ENCODE peak calls at places on chromosome 4, in four cellular contexts. P is tibial nerve, M is Peyer's patch, Z is uterus. J is an unnamed sample.

GRCh38 chr4:185933078-185933581 is 121.1 kb upstream of the SORBS2 start:
- DNase-seq in Z (no peak), M (no peak), P (no peak), J (no peak)

GRCh38 chr4:184011810-184012209 is 106.7 kb downstream of the STOX2 start:
- DNase-seq in Z (no peak), M (no peak), P (no peak), J (no peak)

GRCh38 chr4:121898150-121898549 is 27.9 kb upstream of the BBS7 start:
- DNase-seq in Z (no peak), M (no peak), P (no peak), J (peak)

GRCh38 chr4:71768123-71768522 is 15.8 kb downstream of the GC start:
- DNase-seq in P (no peak), Z (no peak), M (no peak), J (peak)

GRCh38 chr4:113452868-113453620 is 308.5 kb downstream of the CAMK2D start:
- DNase-seq in M (no peak), P (no peak), Z (peak), J (no peak)

GRCh38 chr4:83217721-83218522 is 66.7 kb downstream of the COQ2 start:
- DNase-seq in Z (no peak), M (peak), P (no peak), J (no peak)

GRCh38 chr4:173492315-173492714 is 37.7 kb downstream of the HAND2 start:
- DNase-seq in P (no peak), Z (no peak), M (no peak), J (no peak)

GRCh38 chr4:83334425-83335241 is at the start of gene HPSE:
- DNase-seq in Z (peak), P (peak), M (peak), J (peak)

GRCh38 chr4:188145626-188146025 is 6.4 kb downstream of the TRIML1 start:
- DNase-seq in P (no peak), Z (no peak), M (no peak), J (no peak)

GRCh38 chr4:101177146-101177545 is 170.2 kb downstream of the PPP3CA start:
- DNase-seq in P (no peak), Z (no peak), M (no peak), J (no peak)

GRCh38 chr4:101171747-101172146 is 175.6 kb downstream of the PPP3CA start:
- DNase-seq in Z (no peak), P (no peak), M (no peak), J (no peak)

GRCh38 chr4:101178731-101179130 is 168.6 kb downstream of the PPP3CA start:
- DNase-seq in P (no peak), M (no peak), Z (no peak), J (no peak)

GRCh38 chr4:101174679-101175078 is 172.6 kb downstream of the PPP3CA start:
- DNase-seq in Z (no peak), P (no peak), M (no peak), J (no peak)

DNA sequence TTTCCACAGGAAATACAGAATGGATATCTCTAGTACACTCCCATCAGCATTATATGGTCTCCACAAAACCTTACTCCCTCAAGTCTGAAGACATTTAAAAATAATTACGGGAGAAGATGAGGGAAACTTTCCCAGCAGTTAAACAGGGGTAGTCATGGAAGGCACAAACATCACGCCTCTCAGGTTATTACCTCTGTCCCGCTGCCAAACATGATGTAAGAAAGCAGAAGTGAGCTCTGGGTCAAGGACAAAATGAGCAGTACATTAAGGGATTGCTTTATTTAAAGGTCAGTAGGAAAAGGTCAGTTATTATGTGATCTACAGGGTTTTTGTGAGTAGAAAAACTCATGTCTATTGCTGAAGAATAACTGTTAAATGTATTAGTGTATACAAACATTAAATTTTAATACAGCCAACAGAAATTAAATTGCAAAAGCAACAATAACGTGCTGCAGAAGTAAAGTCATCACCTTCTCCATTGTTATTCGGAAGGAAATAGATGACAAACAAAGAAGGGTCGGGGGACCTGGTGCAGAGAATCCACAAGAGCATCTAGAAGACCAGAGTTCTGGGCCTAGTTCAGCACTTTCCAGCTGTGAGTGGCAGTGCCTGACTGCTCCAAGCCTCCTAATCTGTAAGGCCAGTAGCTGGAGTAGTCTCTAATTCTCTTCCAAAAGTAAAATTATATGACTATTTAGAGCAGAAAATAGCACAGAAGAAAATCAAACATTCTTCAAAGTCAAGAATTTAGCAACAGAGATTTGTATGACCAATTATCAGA is 171.2 kb downstream of the PPP3CA start:
- DNase-seq in P (peak), M (no peak), Z (peak), J (no peak)
- TF ChIP-seq CTCF in P (no peak), M (no peak), Z (no peak), J (no peak)

DNA sequence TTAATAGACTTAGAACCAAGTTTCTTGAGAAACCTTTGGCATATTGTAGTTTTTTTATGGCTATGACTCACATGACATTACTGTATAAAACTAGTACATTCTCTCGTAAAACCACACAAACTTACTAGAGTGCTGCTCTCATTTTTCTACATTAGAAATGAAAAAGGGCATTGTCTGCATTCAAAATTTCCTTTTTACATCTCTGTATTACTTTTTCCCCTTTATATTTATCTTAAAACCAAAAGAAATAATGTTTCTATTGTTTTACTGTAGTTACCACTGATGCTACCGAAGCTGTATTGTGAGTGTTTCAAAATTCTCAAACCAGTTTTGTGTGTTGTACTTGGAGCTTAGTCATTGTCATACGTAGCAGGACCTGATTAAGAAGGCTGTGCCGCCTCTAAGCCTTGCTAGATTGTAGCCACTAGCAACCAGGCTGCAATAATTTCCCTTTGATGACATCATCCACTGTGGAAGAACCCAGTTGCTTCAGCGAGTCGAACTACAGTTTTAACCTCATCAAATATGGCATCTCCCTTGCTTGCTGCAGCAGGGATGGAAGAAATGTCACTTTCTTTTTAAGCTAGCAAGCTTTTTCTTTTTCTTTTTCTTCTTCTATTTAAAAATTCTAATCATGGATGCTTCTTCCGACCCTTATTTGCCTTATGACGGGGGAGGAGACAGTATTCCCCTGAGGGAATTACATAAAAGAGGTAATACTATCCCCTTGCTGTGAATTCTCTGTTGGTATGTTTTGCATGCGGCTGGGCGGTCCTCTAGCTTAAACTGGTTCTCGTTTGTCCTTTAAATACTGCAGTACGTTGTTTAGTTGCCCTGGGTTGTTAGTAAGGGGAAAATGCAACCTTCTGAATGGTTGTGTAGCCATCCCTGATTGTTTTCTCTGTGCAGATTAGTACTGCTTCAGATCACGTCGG is 39.6 kb downstream of the CLCN3 start:
- DNase-seq in P (peak), M (peak), Z (peak), J (no peak)
- TF ChIP-seq POLR2A in P (peak), M (peak), Z (peak), J (no peak)

GRCh38 chr4:70601422-70602039 is 9.5 kb downstream of the AMBN start:
- DNase-seq in Z (peak), M (peak), P (no peak), J (peak)
- TF ChIP-seq CTCF in Z (peak), M (peak), P (peak), J (peak)

DNA sequence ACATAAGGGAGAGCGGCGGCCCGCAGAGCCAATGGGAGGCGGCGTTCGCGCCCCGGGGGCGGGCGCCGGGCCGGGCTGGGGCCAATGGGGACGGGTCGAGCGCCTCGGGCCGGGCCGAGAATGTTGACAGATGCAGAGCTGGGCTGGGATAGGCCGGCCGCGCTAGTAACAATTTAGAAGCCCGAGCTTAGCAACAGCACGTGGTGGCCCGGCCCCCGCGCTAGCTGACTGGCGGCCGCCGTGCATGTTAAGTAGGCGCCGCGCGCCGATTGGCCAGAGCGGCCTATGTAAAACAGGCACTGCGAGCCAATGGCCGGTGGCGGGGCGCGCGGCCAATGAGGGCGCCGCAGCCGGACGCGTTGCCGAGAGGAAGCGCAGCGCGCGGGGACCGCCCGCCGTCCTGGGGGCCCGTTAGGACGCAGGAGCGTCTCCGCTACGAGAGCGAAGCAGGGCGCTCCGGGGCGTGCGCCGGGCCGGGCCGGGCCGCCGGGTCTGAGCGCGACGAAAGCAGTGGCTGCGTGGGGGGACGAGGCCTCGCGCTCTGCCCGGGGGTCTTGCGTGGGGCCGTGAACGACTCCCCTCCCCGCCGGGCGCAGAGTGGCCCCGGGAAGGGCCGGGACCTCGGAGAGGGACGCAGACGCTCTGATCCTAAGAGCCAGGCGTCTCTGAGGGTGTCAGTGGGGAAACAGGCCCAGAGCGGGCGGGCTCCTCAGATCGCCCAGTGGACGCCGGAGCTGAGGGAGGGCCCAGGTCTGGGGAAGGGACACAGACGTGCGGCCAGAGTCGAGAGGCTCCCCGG is 435 bp upstream of the MXD4 start:
- DNase-seq in Z (peak), P (peak), M (peak), J (peak)
- TF ChIP-seq POLR2A in Z (peak), P (peak), M (peak), J (no peak)

DNA sequence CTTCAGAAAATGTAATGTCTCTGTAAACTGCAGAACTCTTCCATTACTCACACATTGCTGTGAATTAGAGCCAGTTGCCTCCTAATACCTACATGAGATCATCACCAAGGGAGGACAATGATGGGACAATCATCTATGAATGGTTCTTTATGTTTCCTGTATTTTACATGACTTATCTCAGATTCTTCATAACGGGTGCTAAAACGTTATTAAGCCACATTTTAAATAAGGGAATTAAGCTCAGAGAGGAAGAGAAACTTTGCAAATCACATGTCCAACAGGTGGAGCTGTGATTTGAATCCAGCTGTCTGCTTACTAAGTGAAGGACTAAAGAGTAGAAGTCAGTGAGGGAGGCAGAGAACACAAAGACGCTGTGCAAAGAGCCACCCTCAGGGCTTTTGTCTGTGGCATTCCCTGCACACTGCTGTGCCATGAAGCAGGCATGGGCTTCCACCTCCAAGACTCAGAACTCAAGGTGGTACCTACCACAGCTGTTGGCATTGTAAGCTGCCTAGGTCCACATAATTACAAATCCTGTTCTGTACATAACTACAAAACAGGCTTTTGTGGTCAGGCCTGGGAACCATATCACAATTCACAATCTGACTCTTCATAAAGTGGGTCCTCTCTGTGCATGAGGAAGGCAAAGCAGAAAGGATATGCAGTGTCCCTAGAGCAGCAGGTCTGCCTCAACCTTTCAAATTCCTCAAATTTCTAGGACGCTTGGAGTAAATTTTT is 12.8 kb downstream of the TBC1D9 start:
- DNase-seq in P (no peak), M (peak), Z (no peak), J (no peak)
- TF ChIP-seq CTCF in P (no peak), M (no peak), Z (no peak), J (no peak)